ENCODE peak calls at places on chromosomes 5 and 9, in five cellular contexts. One of them, this sample, is unnamed.
A peak's percentile ranks its signal among the peaks of the same experiment; 100 is the strongest.

GRCh38 chr9:124018731-124019697 is 7.4 kb downstream of the LHX2 start:
- DNase-seq in GM12865: no peak
- DNase-seq in AG04450: no peak
- DNase-seq in A549: no peak
- DNase-seq in mesothelial cell of epicardium: no peak
- DNase-seq in this sample: no peak

GRCh38 chr9:91159664-91160121 is 202.0 kb downstream of the AUH start:
- DNase-seq in GM12865: no peak
- DNase-seq in A549: no peak
- DNase-seq in mesothelial cell of epicardium: no peak
- DNase-seq in AG04450: no peak
- DNase-seq in this sample: no peak

GRCh38 chr9:108675708-108676107 is 180.1 kb downstream of the ACTL7B start:
- DNase-seq in mesothelial cell of epicardium: no peak
- DNase-seq in A549: no peak
- DNase-seq in GM12865: no peak
- DNase-seq in AG04450: no peak
- DNase-seq in this sample: no peak

GRCh38 chr5:31413030-31413812 is 118.7 kb downstream of the DROSHA start:
- DNase-seq in GM12865: no peak
- DNase-seq in mesothelial cell of epicardium: no peak
- DNase-seq in A549: no peak
- DNase-seq in AG04450: no peak
- DNase-seq in this sample: no peak

GRCh38 chr9:124869466-124869985 is 7.6 kb downstream of the ARPC5L start:
- DNase-seq in GM12865: peak; percentile 46
- DNase-seq in AG04450: no peak
- DNase-seq in mesothelial cell of epicardium: no peak
- DNase-seq in A549: no peak
- DNase-seq in this sample: no peak

GRCh38 chr5:67266654-67267350 is 70.2 kb upstream of the CD180 start:
- DNase-seq in mesothelial cell of epicardium: no peak
- DNase-seq in A549: no peak
- DNase-seq in AG04450: no peak
- DNase-seq in GM12865: no peak
- DNase-seq in this sample: no peak

GRCh38 chr5:172662596-172662995 is 21.5 kb downstream of the NEURL1B start:
- DNase-seq in AG04450: no peak
- DNase-seq in mesothelial cell of epicardium: no peak
- DNase-seq in A549: no peak
- DNase-seq in GM12865: no peak
- DNase-seq in this sample: no peak

GRCh38 chr5:175288048-175288621 is 155.8 kb downstream of the DRD1 start:
- DNase-seq in GM12865: no peak
- DNase-seq in A549: peak; percentile 66
- DNase-seq in mesothelial cell of epicardium: no peak
- DNase-seq in AG04450: no peak
- DNase-seq in this sample: no peak

GRCh38 chr5:79297661-79298060 is 61.7 kb downstream of the JMY start:
- DNase-seq in A549: no peak
- DNase-seq in AG04450: no peak
- DNase-seq in mesothelial cell of epicardium: no peak
- DNase-seq in GM12865: peak; percentile 11
- DNase-seq in this sample: no peak

DNA sequence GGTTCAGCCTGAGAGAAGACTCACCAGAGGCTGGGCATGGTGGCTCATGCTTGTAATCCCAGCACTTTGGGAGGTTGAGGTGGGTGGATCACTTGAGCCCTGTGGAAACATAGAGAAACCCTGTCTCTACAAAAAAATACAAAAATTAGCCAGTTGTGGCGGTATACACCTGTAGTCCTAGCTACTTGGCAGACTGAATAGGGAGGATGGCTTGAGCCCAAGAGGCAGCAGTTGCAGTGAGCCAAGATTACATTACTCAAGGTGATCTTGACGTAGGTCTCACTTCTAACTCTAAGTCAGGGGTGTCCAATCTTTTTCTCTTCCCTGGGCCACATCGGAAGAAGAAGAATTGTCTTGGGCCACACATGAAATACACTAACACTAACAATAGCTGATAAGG is 16.2 kb upstream of the ATP6V1G1 start:
- DNase-seq in AG04450: no peak
- DNase-seq in A549: no peak
- DNase-seq in mesothelial cell of epicardium: no peak
- DNase-seq in GM12865: no peak
- DNase-seq in this sample: no peak
- TF ChIP-seq CTCF in AG04450: no peak
- TF ChIP-seq CTCF in A549: no peak
- TF ChIP-seq CTCF in mesothelial cell of epicardium: no peak
- TF ChIP-seq CTCF in GM12865: no peak
- TF ChIP-seq CTCF in this sample: no peak

GRCh38 chr9:68720656-68721313 is 15.7 kb downstream of the PIP5K1B start:
- DNase-seq in GM12865: no peak
- DNase-seq in AG04450: no peak
- DNase-seq in A549: no peak
- DNase-seq in mesothelial cell of epicardium: no peak
- DNase-seq in this sample: no peak
- TF ChIP-seq CTCF in GM12865: no peak
- TF ChIP-seq CTCF in AG04450: no peak
- TF ChIP-seq CTCF in A549: no peak
- TF ChIP-seq CTCF in mesothelial cell of epicardium: no peak
- TF ChIP-seq CTCF in this sample: no peak

DNA sequence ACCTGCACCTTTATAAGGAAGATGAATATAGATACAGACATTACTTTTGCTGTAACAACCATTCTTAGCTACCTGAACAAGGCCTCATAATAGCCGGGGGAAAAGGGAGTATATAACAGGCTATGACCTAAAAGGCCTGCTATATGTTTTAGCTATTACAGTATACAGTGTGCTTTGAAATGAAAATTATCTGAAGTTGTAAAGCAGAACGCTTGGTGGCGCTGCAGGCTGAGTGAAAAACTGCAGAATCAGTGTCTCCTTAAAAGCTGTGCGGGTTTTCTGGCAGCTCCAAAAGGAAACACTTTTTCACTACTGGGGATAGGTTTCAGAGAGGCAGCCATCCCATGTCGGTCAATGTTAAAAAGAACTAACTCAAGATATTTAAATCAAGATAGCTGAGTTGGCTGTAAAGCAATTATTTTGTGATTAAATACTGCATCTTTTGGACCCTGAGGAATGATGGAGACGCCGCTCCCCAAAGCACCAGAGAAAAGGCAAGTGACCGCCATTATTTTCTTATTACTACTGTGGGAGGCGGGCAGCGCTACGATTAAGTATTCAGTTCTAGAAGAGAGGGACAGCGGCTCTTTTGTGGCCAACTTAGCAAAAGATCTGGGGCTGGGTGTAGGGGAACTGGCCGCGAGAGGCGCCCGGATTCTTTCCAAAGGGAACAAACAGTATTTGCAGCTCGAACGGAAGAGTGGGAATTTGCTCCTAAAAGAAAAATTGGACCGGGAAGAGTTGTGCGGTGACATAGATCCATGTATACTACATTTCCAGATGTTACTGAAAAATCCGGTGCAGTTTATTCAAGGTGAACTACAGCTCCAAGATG is 5.9 kb downstream of the PCDHB6 start:
- DNase-seq in GM12865: no peak
- DNase-seq in A549: peak; percentile 29
- DNase-seq in AG04450: no peak
- DNase-seq in mesothelial cell of epicardium: no peak
- DNase-seq in this sample: no peak
- TF ChIP-seq CTCF in GM12865: no peak
- TF ChIP-seq CTCF in A549: peak; percentile 18
- TF ChIP-seq CTCF in AG04450: no peak
- TF ChIP-seq CTCF in mesothelial cell of epicardium: peak; percentile 32
- TF ChIP-seq CTCF in this sample: no peak

DNA sequence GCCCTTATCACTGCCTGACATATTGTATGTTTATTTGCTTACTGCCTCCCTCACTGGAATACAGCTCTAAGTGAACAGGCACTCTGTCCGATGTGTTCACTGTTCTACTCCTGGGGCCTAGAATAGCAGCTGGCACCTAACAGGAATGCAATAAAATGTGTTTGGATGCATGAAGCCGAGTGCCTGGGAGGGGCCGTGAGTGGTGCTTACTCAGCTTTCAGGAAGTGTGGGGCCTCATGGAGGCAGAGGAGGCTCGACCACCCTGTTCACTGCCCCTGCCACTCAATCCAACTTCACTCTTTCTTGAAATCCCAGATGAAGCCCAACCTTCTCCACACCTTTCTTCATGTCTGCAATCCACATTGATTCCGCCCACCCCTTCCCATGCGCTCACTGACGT is 21.5 kb downstream of the TBC1D9B start:
- DNase-seq in GM12865: no peak
- DNase-seq in A549: no peak
- DNase-seq in AG04450: no peak
- DNase-seq in mesothelial cell of epicardium: no peak
- DNase-seq in this sample: no peak
- TF ChIP-seq CTCF in GM12865: no peak
- TF ChIP-seq CTCF in A549: no peak
- TF ChIP-seq CTCF in AG04450: no peak
- TF ChIP-seq CTCF in mesothelial cell of epicardium: no peak
- TF ChIP-seq CTCF in this sample: no peak

GRCh38 chr5:90606539-90606938 is 47.9 kb downstream of the ADGRV1 start:
- DNase-seq in AG04450: no peak
- DNase-seq in GM12865: peak; percentile 35
- DNase-seq in mesothelial cell of epicardium: no peak
- DNase-seq in A549: peak; percentile 26
- DNase-seq in this sample: no peak
- TF ChIP-seq CTCF in AG04450: peak; percentile 14
- TF ChIP-seq CTCF in GM12865: peak; percentile 47
- TF ChIP-seq CTCF in mesothelial cell of epicardium: no peak
- TF ChIP-seq CTCF in A549: no peak
- TF ChIP-seq CTCF in this sample: peak; percentile 6